ENCODE peak calls at places on chromosomes 11 and 22, in ten cellular contexts. Y is fibroblast of pulmonary artery; T is activated T-helper 9 cell treated with anti-CD3 and anti-CD28 coated beads, Interleukin-2, amount 50 U/mL, for 16 hours; P is posterior cingulate gyrus; W is kidney glomerular epithelial cell; L is left cardiac atrium; D is RWPE1; E is nephron progenitor cell; H is stimulated activated CD4-positive, alpha-beta T cell treated with anti-CD3 and anti-CD28 coated beads, Interleukin-12 subunit alpha, Interleukin-12 subunit beta, amount 100 ng/mL, for 4 hours; B is dorsolateral prefrontal cortex. F is an unnamed sample.
A peak's percentile ranks its signal among the peaks of the same experiment; 100 is the strongest.

GRCh38 chr11:120807414-120808150 is 216.3 kb upstream of the TBCEL start:
- DNase-seq in Y (peak; percentile 72), T (no peak), P (no peak), W (peak; percentile 99), L (no peak), D (peak; percentile 76), E (no peak), H (no peak), B (no peak), F (peak; percentile 66)

GRCh38 chr11:20258496-20258895 is 98.2 kb upstream of the DBX1 start:
- DNase-seq in Y (no peak), T (no peak), P (no peak), W (no peak), L (no peak), D (no peak), E (no peak), H (no peak), B (no peak), F (no peak)

GRCh38 chr11:116887909-116888556 is 50.6 kb upstream of the APOA1 start:
- DNase-seq in Y (peak; percentile 64), T (no peak), P (peak; percentile 26), W (peak; percentile 26), L (no peak), D (no peak), E (no peak), H (no peak), B (no peak), F (no peak)

GRCh38 chr22:20064140-20064480 is 15.9 kb upstream of the DGCR8 start:
- DNase-seq in Y (no peak), T (no peak), P (no peak), W (no peak), L (no peak), D (no peak), E (no peak), H (no peak), B (no peak), F (no peak)

GRCh38 chr11:19817265-19817851 is 104.7 kb downstream of the NAV2 start:
- DNase-seq in Y (no peak), T (no peak), P (no peak), W (no peak), L (no peak), D (no peak), E (no peak), H (no peak), B (no peak), F (no peak)

GRCh38 chr11:104700609-104701008 is 197.7 kb downstream of the CASP12 start:
- DNase-seq in Y (peak; percentile 56), T (no peak), P (no peak), W (peak; percentile 80), L (no peak), D (no peak), E (no peak), H (no peak), B (no peak), F (no peak)

GRCh38 chr11:19742595-19743292 is 30.1 kb downstream of the NAV2 start:
- DNase-seq in Y (peak; percentile 86), T (peak; percentile 46), P (peak; percentile 90), W (peak; percentile 63), L (peak; percentile 80), D (peak; percentile 53), E (peak; percentile 81), H (peak; percentile 56), B (peak; percentile 84), F (peak; percentile 87)

GRCh38 chr11:61392991-61393595 is 706 bp downstream of the TMEM216 start:
- DNase-seq in Y (peak; percentile 26), T (no peak), P (peak; percentile 8), W (peak; percentile 18), L (no peak), D (peak; percentile 46), E (peak; percentile 10), H (no peak), B (no peak), F (peak; percentile 20)

GRCh38 chr11:34519595-34520235 is 6.1 kb upstream of the ELF5 start:
- DNase-seq in Y (no peak), T (no peak), P (no peak), W (no peak), L (no peak), D (no peak), E (no peak), H (no peak), B (no peak), F (no peak)

GRCh38 chr11:111960916-111961315 is 23.8 kb downstream of the DIXDC1 start:
- DNase-seq in Y (no peak), T (no peak), P (no peak), W (peak; percentile 38), L (no peak), D (peak; percentile 90), E (no peak), H (no peak), B (no peak), F (no peak)

GRCh38 chr11:48109046-48109666 is 107.5 kb upstream of the OR4B1 start:
- DNase-seq in Y (peak; percentile 70), T (no peak), P (no peak), W (peak; percentile 64), L (no peak), D (peak; percentile 60), E (no peak), H (no peak), B (no peak), F (no peak)

GRCh38 chr11:132904566-132904965 is 627.7 kb downstream of the OPCML start:
- DNase-seq in Y (no peak), T (no peak), P (no peak), W (no peak), L (no peak), D (no peak), E (no peak), H (no peak), B (no peak), F (no peak)

GRCh38 chr11:114774599-114775365 is 96.5 kb downstream of the NXPE2 start:
- DNase-seq in Y (peak; percentile 8), T (no peak), P (peak; percentile 82), W (peak; percentile 37), L (peak; percentile 30), D (no peak), E (peak; percentile 76), H (no peak), B (peak; percentile 71), F (peak; percentile 87)

GRCh38 chr11:130209128-130209932 is 49.7 kb downstream of the ST14 start:
- DNase-seq in Y (no peak), T (no peak), P (no peak), W (no peak), L (no peak), D (no peak), E (no peak), H (no peak), B (no peak), F (no peak)

GRCh38 chr11:3823303-3823702 is 14.9 kb downstream of the PGAP2 start:
- DNase-seq in Y (peak; percentile 75), T (no peak), P (no peak), W (no peak), L (no peak), D (no peak), E (no peak), H (no peak), B (peak; percentile 59), F (no peak)

GRCh38 chr11:108685419-108686161 is 20.7 kb downstream of the DDX10 start:
- DNase-seq in Y (peak; percentile 39), T (no peak), P (no peak), W (no peak), L (no peak), D (no peak), E (no peak), H (no peak), B (no peak), F (no peak)

GRCh38 chr11:129643031-129643721 is 172.5 kb upstream of the TMEM45B start:
- DNase-seq in Y (peak; percentile 23), T (no peak), P (no peak), W (peak; percentile 20), L (no peak), D (peak; percentile 84), E (no peak), H (no peak), B (no peak), F (no peak)

GRCh38 chr11:2257023-2257700 is 13.2 kb downstream of the ASCL2 start:
- DNase-seq in Y (no peak), T (no peak), P (no peak), W (no peak), L (no peak), D (peak; percentile 69), E (no peak), H (no peak), B (no peak), F (peak; percentile 84)

GRCh38 chr11:68498313-68498712 is 37.8 kb downstream of the PPP6R3 start:
- DNase-seq in Y (peak; percentile 22), T (no peak), P (no peak), W (no peak), L (no peak), D (no peak), E (no peak), H (no peak), B (no peak), F (no peak)

GRCh38 chr11:74710291-74710938 is 20.8 kb downstream of the CHRDL2 start:
- DNase-seq in Y (peak; percentile 85), T (no peak), P (no peak), W (no peak), L (no peak), D (no peak), E (no peak), H (no peak), B (no peak), F (peak; percentile 51)

GRCh38 chr22:48708558-48709245 is 1119.0 kb downstream of the BRD1 start:
- DNase-seq in Y (no peak), T (no peak), P (no peak), W (no peak), L (no peak), D (no peak), E (no peak), H (no peak), B (peak; percentile 43), F (no peak)

GRCh38 chr11:91263698-91264097 is 960.9 kb upstream of the FAT3 start:
- DNase-seq in Y (no peak), T (no peak), P (no peak), W (no peak), L (no peak), D (no peak), E (no peak), H (no peak), B (no peak), F (no peak)

GRCh38 chr11:94956963-94957362 is 16.4 kb downstream of the CWC15 start:
- DNase-seq in Y (no peak), T (no peak), P (no peak), W (no peak), L (no peak), D (no peak), E (no peak), H (no peak), B (no peak), F (no peak)

GRCh38 chr11:88402784-88403183 is 65.2 kb upstream of the CTSC start:
- DNase-seq in Y (peak; percentile 59), T (no peak), P (no peak), W (peak; percentile 19), L (no peak), D (no peak), E (no peak), H (no peak), B (no peak), F (no peak)

GRCh38 chr11:74311352-74311926 is at the start of gene P4HA3:
- DNase-seq in Y (peak; percentile 63), T (peak; percentile 6), P (peak; percentile 11), W (peak; percentile 20), L (peak; percentile 79), D (peak; percentile 74), E (peak; percentile 86), H (peak; percentile 63), B (peak; percentile 51), F (peak; percentile 66)

GRCh38 chr11:44987506-44987905 is 36.8 kb upstream of the TP53I11 start:
- DNase-seq in Y (no peak), T (no peak), P (no peak), W (no peak), L (no peak), D (no peak), E (no peak), H (no peak), B (no peak), F (no peak)

GRCh38 chr22:43154887-43155536 is 3.7 kb downstream of the TSPO start:
- DNase-seq in Y (no peak), T (no peak), P (no peak), W (no peak), L (no peak), D (no peak), E (no peak), H (no peak), B (no peak), F (no peak)

GRCh38 chr11:124867700-124868099 is 2.5 kb downstream of the ROBO3 start:
- DNase-seq in Y (peak; percentile 52), T (no peak), P (no peak), W (peak; percentile 8), L (no peak), D (peak; percentile 42), E (peak; percentile 44), H (no peak), B (no peak), F (peak; percentile 46)